ENCODE peak calls at places on chromosomes 13 and 19, in five cellular contexts. K, P, M, X and W are unnamed samples.

GRCh38 chr13:99811067-99811715 is 160.4 kb downstream of the ZIC5 start:
- DNase-seq in P (no peak), X (no peak), M (no peak), K (no peak), W (no peak)

GRCh38 chr13:110030394-110030928 is 244.1 kb upstream of the IRS2 start:
- DNase-seq in M (no peak), X (no peak), K (no peak), P (no peak), W (no peak)

GRCh38 chr13:34810996-34811395 is 131.1 kb upstream of the NBEA start:
- DNase-seq in M (no peak), X (no peak), P (no peak), K (no peak), W (no peak)

GRCh38 chr13:87998081-87998480 is 326.9 kb downstream of the SLITRK5 start:
- DNase-seq in K (no peak), P (no peak), M (no peak), X (no peak), W (no peak)

GRCh38 chr13:46479286-46479685 is 73.7 kb upstream of the LRCH1 start:
- DNase-seq in X (no peak), M (no peak), P (no peak), K (no peak), W (no peak)

GRCh38 chr19:40267601-40267997 is 17.5 kb downstream of the AKT2 start:
- DNase-seq in K (no peak), M (no peak), P (no peak), X (no peak), W (no peak)

GRCh38 chr13:94764576-94765321 is 52.4 kb upstream of the SOX21 start:
- DNase-seq in M (peak; percentile 8), K (peak; percentile 11), X (no peak), P (no peak), W (no peak)

GRCh38 chr13:51935326-51936171 is 73.8 kb downstream of the CCDC70 start:
- DNase-seq in X (no peak), K (no peak), M (peak; percentile 5), P (no peak), W (no peak)

GRCh38 chr13:37295046-37295445 is 189.6 kb upstream of the CSNK1A1L start:
- DNase-seq in M (no peak), P (no peak), X (no peak), K (no peak), W (no peak)

GRCh38 chr19:32878988-32879387 is 9.4 kb upstream of the SLC7A9 start:
- DNase-seq in M (no peak), K (no peak), X (no peak), P (no peak), W (no peak)

GRCh38 chr13:34911159-34911558 is 30.9 kb upstream of the NBEA start:
- DNase-seq in X (no peak), P (no peak), K (no peak), M (no peak), W (no peak)

GRCh38 chr19:51739466-51740213 is 12.0 kb downstream of the FPR1 start:
- DNase-seq in K (no peak), P (no peak), X (no peak), M (no peak), W (no peak)

GRCh38 chr13:80001510-80001842 is 339.4 kb downstream of the SPRY2 start:
- DNase-seq in M (no peak), K (no peak), X (no peak), P (no peak), W (no peak)

GRCh38 chr13:89239361-89240127 is 1568.4 kb downstream of the SLITRK5 start:
- DNase-seq in K (no peak), X (no peak), P (no peak), M (no peak), W (no peak)

GRCh38 chr13:27427663-27428062 is 3.2 kb downstream of the GTF3A start:
- DNase-seq in M (no peak), K (no peak), P (no peak), X (no peak), W (no peak)

DNA sequence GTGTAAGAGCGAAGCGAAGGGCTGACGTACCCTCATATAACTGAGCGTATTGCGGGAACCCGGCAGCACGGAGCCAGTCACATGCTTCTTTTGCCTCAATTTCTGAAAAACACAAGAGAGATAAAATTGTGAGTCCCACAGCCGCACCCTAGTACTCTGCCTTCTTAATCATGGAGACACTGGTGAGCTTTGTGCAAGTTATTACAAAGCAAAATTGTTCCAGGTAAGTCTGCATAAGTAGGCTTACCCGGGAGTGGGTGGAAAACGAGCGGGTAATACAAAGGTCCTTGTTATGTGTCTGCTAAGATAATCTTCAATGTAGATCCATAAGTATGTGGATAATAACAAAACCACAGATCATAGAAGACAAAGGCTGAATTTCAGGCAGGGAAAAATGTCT is 118.0 kb downstream of the STARD13 start:
- DNase-seq in K (no peak), P (no peak), M (no peak), X (no peak), W (no peak)
- H3K27ac ChIP-seq in K (no peak overlapping the region), P (no peak overlapping the region), M (no peak overlapping the region), X (no peak overlapping the region), W (no peak overlapping the region)

DNA sequence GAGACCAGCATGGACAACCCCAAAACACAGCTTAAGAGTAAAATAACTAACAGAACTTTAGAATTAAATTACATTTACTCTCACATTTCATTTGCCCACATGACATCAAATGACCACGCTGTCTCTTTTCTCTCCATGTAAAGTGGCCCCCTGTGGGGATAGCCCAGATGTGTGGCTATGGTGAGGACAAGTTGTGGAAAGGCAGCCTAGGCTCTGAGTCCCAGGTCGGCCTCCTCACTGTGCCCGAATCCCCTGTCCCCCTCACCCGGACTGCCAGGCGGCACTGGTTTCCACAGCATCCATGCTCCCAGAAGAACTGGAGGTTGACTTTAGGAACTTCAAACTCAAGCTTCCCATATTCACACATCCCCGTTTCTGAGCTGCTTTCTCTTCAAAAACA is 111.8 kb upstream of the UQCRFS1 start:
- DNase-seq in P (no peak), K (no peak), M (no peak), X (no peak), W (peak; percentile 53)
- H3K27ac ChIP-seq in P (no peak overlapping the region), K (no peak overlapping the region), M (no peak overlapping the region), X (no peak overlapping the region), W (no peak overlapping the region)

GRCh38 chr19:42116308-42117075 is 15.8 kb downstream of the POU2F2 start:
- DNase-seq in M (no peak), K (peak; percentile 7), X (no peak), P (no peak), W (no peak)

GRCh38 chr19:42115219-42115618 is 17.0 kb downstream of the POU2F2 start:
- DNase-seq in X (no peak), K (peak; percentile 14), M (no peak), P (peak; percentile 68), W (no peak)

GRCh38 chr19:42117076-42117475 is 15.2 kb downstream of the POU2F2 start:
- DNase-seq in X (no peak), P (no peak), M (no peak), K (no peak), W (no peak)

GRCh38 chr19:42114412-42114811 is 17.8 kb downstream of the POU2F2 start:
- DNase-seq in P (no peak), M (no peak), X (no peak), K (peak; percentile 22), W (no peak)

DNA sequence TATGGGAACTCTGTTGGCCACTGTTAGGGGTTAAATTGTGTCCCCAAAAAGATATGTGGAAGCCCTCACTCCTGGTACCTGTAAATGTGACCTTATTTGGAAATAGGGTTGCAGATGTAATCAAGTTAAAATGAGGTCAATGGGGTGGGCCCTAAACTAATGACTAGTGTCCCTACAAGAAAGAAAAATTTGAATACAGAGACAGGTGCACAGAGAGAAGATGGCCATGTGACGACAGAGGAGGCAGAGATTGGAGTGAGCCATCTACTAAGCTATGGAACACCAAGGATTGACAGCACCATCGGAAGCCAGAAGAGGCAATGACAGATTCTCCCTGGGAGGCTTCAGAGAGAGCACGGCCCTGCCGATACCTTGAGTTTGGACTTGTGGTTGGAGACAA is 16.5 kb downstream of the POU2F2 start:
- DNase-seq in M (no peak), P (no peak), X (no peak), K (peak; percentile 6), W (no peak)
- H3K27ac ChIP-seq in M (no peak overlapping the region), P (no peak overlapping the region), X (peak overlapping the region; percentile 19), K (no peak overlapping the region), W (no peak overlapping the region)

DNA sequence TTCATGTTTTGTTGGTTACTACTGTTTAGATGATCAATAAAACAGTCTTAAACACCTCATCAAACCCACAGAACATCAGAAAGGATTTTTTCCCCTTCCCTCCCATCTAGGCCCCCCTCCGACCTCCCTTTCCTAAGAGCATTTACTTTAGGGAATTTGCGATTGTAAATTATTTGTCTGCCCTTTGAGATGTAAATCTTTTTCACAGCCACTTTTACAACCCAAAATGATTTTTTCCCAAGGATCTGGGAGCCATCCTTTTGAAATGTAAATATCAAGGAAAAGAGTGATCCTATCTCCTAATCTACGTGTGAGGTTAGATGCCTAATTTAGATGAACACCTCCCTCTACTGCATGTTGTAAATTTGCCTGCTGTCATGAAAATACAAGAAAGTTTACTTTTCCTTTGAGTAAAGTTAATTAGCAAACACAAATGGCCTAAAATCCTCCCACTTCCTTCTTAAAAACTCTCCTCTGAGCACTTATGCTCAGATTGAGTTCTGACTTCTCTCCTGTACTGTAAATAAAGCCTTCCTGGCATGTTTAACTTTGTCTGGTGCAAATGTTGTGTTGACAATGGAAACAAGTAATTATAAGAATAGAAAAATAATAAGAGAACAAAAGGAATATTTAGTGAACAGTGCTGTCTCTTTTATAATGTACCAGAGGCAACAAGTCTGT is 1646.9 kb upstream of the SPRY2 start:
- DNase-seq in K (no peak), P (no peak), M (no peak), X (no peak), W (no peak)
- H3K27ac ChIP-seq in K (no peak overlapping the region), P (no peak overlapping the region), M (no peak overlapping the region), X (no peak overlapping the region), W (no peak overlapping the region)

DNA sequence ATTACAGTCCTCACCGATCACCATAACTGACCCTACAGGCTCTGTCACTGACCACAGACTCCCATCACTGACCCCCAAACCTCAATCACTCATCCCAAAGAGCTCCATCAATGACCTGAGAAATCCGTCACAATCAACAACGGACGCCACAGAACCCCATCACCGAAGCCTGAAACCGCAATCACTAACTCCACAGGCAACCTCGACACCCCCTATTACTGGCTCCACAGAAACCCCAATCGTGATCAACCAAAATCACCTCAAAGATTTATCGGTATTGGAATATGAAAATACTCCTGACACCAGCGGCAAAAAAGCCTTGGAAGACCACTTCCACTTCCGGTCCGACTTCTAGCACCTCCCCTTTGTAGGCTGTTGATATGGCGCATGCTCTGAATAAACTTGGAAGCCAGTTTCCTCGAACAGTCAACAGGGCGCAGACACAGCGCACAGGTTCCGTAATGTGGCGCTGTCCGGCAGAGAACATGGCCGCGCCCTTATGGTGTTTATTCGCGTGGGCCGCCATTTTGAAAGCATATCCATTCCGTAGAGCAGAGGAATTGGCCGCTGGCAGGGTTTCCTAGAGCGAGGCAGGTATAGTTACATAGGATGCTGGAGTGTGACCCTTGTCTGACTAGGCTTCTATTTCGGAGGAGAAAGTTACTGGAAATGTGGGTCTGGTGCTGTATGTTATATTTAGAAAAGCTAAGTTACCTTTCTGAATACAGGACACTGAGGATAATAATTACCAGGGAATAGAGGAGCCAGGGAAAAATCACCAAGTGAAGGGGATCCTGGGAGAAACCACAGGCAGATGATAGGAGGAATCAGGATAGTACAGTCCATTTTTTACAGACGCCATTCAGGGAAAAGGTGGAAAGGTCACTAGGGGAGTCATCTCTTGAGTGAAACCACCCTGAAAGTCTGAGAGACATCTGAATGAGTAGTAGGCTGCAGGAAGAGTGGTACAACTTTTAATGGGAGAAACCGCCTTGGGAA is at the start of gene ZNF585A:
- DNase-seq in X (peak; percentile 74), K (peak; percentile 94), P (peak; percentile 97), M (peak; percentile 86), W (peak; percentile 92)
- H3K27ac ChIP-seq in X (peak within 1 kb of the TSS; percentile 84), K (peak within 1 kb of the TSS; percentile 61), P (peak within 1 kb of the TSS; percentile 49), M (no peak within 1 kb of the TSS), W (peak within 1 kb of the TSS; percentile 66)